ENCODE peak calls at places on chromosomes 2 and 18, in seven cellular contexts. A, B, O, L, F, Q and R are unnamed samples.

GRCh38 chr2:226121339-226121738 is 678.3 kb downstream of the IRS1 start:
- DNase-seq in O (no peak), B (no peak), F (no peak), Q (no peak), L (no peak), A (no peak), R (no peak)

GRCh38 chr2:6683481-6683880 is 182.2 kb downstream of the CMPK2 start:
- DNase-seq in Q (no peak), F (no peak), A (no peak), B (no peak), O (no peak), L (no peak), R (no peak)

GRCh38 chr2:145158051-145158586 is 638.2 kb upstream of the ZEB2 start:
- DNase-seq in O (no peak), A (no peak), B (peak; percentile 1), Q (no peak), L (no peak), F (no peak), R (no peak)

GRCh38 chr2:102434655-102435381 is 11.9 kb downstream of the IL18RAP start:
- DNase-seq in B (no peak), Q (peak; percentile 75), O (no peak), L (no peak), A (no peak), F (no peak), R (no peak)

GRCh38 chr2:24454258-24454657 is 36.8 kb upstream of the NCOA1 start:
- DNase-seq in A (no peak), F (no peak), O (no peak), L (no peak), B (no peak), Q (no peak), R (no peak)

GRCh38 chr2:236959876-236960275 is 125.8 kb upstream of the COPS8 start:
- DNase-seq in O (no peak), B (no peak), F (no peak), A (no peak), Q (no peak), L (no peak), R (no peak)

GRCh38 chr2:203914546-203915169 is 21.9 kb upstream of the ICOS start:
- DNase-seq in O (no peak), Q (no peak), F (no peak), A (no peak), L (no peak), B (no peak), R (no peak)

GRCh38 chr2:200782243-200782642 is 29.5 kb upstream of the BZW1 start:
- DNase-seq in Q (no peak), L (no peak), A (no peak), O (no peak), F (no peak), B (no peak), R (no peak)

GRCh38 chr2:246489-247145 is 17.2 kb downstream of the SH3YL1 start:
- DNase-seq in L (peak; percentile 61), A (no peak), Q (no peak), F (peak; percentile 81), O (peak; percentile 20), B (no peak), R (peak; percentile 36)

GRCh38 chr2:158968396-158969161 is at the start of gene TANC1:
- DNase-seq in F (peak; percentile 77), L (peak; percentile 95), O (peak; percentile 65), A (peak; percentile 91), B (peak; percentile 72), Q (peak; percentile 17), R (peak; percentile 74)

GRCh38 chr2:177598321-177598922 is 205.8 kb downstream of the AGPS start:
- DNase-seq in A (no peak), Q (no peak), B (no peak), O (no peak), F (no peak), L (peak; percentile 35), R (no peak)

GRCh38 chr2:8154270-8154669 is 527.6 kb upstream of the ID2 start:
- DNase-seq in B (no peak), F (no peak), O (no peak), A (no peak), L (no peak), Q (no peak), R (no peak)

GRCh38 chr2:241501551-241501950 is 6.8 kb downstream of the STK25 start:
- DNase-seq in O (no peak), A (no peak), Q (no peak), F (no peak), B (no peak), L (peak; percentile 12), R (no peak)

GRCh38 chr2:18749912-18750526 is 160.7 kb upstream of the NT5C1B start:
- DNase-seq in Q (no peak), L (peak; percentile 35), A (peak; percentile 45), B (peak; percentile 28), O (peak; percentile 17), F (peak; percentile 65), R (peak; percentile 12)

GRCh38 chr2:231124833-231125232 is at the start of gene HTR2B:
- DNase-seq in A (no peak), F (no peak), Q (no peak), L (peak; percentile 62), O (no peak), B (no peak), R (no peak)

GRCh38 chr2:60550151-60550983 is 3.1 kb downstream of the BCL11A start:
- DNase-seq in B (peak; percentile 65), Q (no peak), L (peak; percentile 84), A (peak; percentile 80), F (peak; percentile 56), O (peak; percentile 30), R (peak; percentile 50)

GRCh38 chr2:156319811-156320490 is 12.6 kb downstream of the NR4A2 start:
- DNase-seq in L (peak; percentile 20), Q (no peak), F (no peak), O (peak; percentile 49), A (peak; percentile 76), B (no peak), R (no peak)

GRCh38 chr2:205654878-205655601 is 27.3 kb upstream of the NRP2 start:
- DNase-seq in A (no peak), Q (no peak), L (no peak), F (no peak), B (no peak), O (no peak), R (no peak)

GRCh38 chr2:215680605-215681598 is 245.0 kb upstream of the FN1 start:
- DNase-seq in A (no peak), L (no peak), B (no peak), O (no peak), F (peak; percentile 100), Q (peak; percentile 50), R (no peak)

GRCh38 chr2:30300456-30301221 is 69.3 kb downstream of the LBH start:
- DNase-seq in F (no peak), L (peak; percentile 69), B (peak; percentile 21), Q (no peak), O (no peak), A (no peak), R (no peak)
- TF ChIP-seq MAX in F (no peak), L (no peak), B (peak; percentile 65), Q (no peak), O (no peak), A (no peak), R (no peak)

GRCh38 chr2:208255557-208256106 is 761 bp upstream of the IDH1 start:
- DNase-seq in L (no peak), O (no peak), F (no peak), B (no peak), Q (no peak), A (no peak), R (no peak)

GRCh38 chr2:208252766-208253492 is 1.9 kb downstream of the IDH1 start:
- DNase-seq in B (no peak), O (no peak), F (peak; percentile 48), A (no peak), Q (no peak), L (no peak), R (no peak)

GRCh38 chr2:208253518-208254117 is 1.3 kb downstream of the IDH1 start:
- DNase-seq in B (no peak), L (no peak), O (no peak), F (no peak), Q (no peak), A (no peak), R (no peak)

GRCh38 chr2:208254871-208255556 is at the start of gene IDH1:
- DNase-seq in B (peak; percentile 85), L (peak; percentile 98), O (peak; percentile 92), A (peak; percentile 99), Q (peak; percentile 60), F (peak; percentile 94), R (peak; percentile 87)

GRCh38 chr2:208254118-208254870 is 577 bp downstream of the IDH1 start:
- DNase-seq in A (peak; percentile 96), B (peak; percentile 76), L (peak; percentile 90), Q (peak; percentile 41), F (peak; percentile 94), O (peak; percentile 77), R (peak; percentile 55)
- TF ChIP-seq MAX in A (peak; percentile 52), B (no peak), L (peak; percentile 43), Q (no peak), F (peak; percentile 83), O (no peak), R (peak; percentile 19)

GRCh38 chr2:98917031-98917459 is 19.0 kb downstream of the CRACDL start:
- DNase-seq in A (no peak), O (no peak), F (no peak), Q (no peak), L (no peak), B (peak; percentile 51), R (peak; percentile 8)
- TF ChIP-seq MAX in A (no peak), O (no peak), F (no peak), Q (no peak), L (no peak), B (no peak), R (no peak)

GRCh38 chr2:54528311-54528945 is 72.3 kb downstream of the SPTBN1 start:
- DNase-seq in O (no peak), L (no peak), B (no peak), F (no peak), A (no peak), Q (no peak), R (no peak)
- TF ChIP-seq MAX in O (no peak), L (no peak), B (no peak), F (no peak), A (no peak), Q (no peak), R (no peak)

DNA sequence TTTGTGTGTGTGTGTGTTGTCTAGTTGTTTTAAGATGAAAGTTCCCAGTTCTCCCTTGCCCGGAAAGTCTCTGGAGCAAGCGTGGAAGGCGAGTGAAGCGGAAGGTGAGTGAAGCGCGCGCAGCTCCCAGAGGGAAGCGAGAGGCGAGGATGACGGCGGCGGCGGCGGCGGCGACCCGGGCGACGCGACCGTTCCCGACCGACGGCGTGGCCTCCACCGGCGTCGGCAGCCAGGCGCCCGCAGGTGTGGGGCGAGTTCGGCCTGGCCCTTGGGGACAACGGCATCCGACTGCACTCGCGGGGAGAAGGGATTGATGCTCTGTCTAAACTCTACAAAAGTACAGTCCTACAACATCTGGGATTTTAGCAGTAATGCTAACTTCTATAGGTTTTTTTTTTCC is 321.8 kb downstream of the CELF4 start:
- DNase-seq in Q (no peak), F (no peak), B (no peak), O (no peak), L (no peak), A (peak; percentile 54), R (no peak)
- TF ChIP-seq MAX in Q (no peak), F (no peak), B (no peak), O (no peak), L (no peak), A (no peak), R (no peak)

DNA sequence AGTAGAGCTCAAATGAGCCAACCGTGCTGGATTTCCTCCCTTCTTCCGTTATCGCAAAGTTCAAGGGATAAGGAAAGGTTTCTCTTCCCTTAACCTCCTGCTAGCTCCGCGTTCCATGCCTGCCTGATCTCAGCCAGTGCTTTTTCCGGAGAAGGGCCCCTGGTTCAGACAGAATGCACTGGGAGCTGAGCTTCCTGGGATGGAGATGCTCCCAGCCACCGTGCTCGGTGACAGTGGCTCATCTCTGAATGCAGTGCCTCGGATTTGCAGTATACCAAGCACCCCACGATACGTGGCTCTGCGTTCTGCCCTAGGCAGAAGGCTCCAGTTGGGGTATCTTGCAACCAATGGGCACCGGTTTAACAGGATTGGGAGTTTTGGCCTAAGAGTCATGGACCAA is 809 bp downstream of the CNTNAP5 start:
- DNase-seq in F (no peak), O (no peak), Q (no peak), B (no peak), A (no peak), L (peak; percentile 39), R (no peak)
- TF ChIP-seq MAX in F (no peak), O (no peak), Q (no peak), B (no peak), A (no peak), L (no peak), R (no peak)